ENCODE peak calls at places on chromosomes 16 and 17, in eight cellular contexts. One of them, this sample, is unnamed.
A peak's percentile ranks its signal among the peaks of the same experiment; 100 is the strongest.

GRCh38 chr17:54860617-54861468 is 39.8 kb upstream of the TOM1L1 start:
- DNase-seq in T-helper 17 cell: no peak
- DNase-seq in fibroblast of villous mesenchyme: no peak
- DNase-seq in fibroblast of mammary gland: no peak
- DNase-seq in amniotic stem cell: no peak
- DNase-seq in AG08396: no peak
- DNase-seq in effector CD4-positive, alpha-beta T cell: no peak
- DNase-seq in GM19239: no peak
- DNase-seq in this sample: no peak

GRCh38 chr17:16853661-16854320 is 118.1 kb downstream of the TNFRSF13B start:
- DNase-seq in T-helper 17 cell: no peak
- DNase-seq in AG08396: no peak
- DNase-seq in GM19239: no peak
- DNase-seq in effector CD4-positive, alpha-beta T cell: no peak
- DNase-seq in fibroblast of mammary gland: no peak
- DNase-seq in amniotic stem cell: no peak
- DNase-seq in fibroblast of villous mesenchyme: no peak
- DNase-seq in this sample: no peak

GRCh38 chr17:45338023-45338781 is 21.4 kb upstream of the MAP3K14 start:
- DNase-seq in amniotic stem cell: no peak
- DNase-seq in AG08396: no peak
- DNase-seq in fibroblast of villous mesenchyme: no peak
- DNase-seq in effector CD4-positive, alpha-beta T cell: no peak
- DNase-seq in GM19239: no peak
- DNase-seq in T-helper 17 cell: no peak
- DNase-seq in fibroblast of mammary gland: peak; percentile 24
- DNase-seq in this sample: no peak

GRCh38 chr17:850828-851759 is 68.9 kb downstream of the MRM3 start:
- DNase-seq in fibroblast of villous mesenchyme: peak; percentile 95
- DNase-seq in effector CD4-positive, alpha-beta T cell: no peak
- DNase-seq in T-helper 17 cell: no peak
- DNase-seq in fibroblast of mammary gland: peak; percentile 71
- DNase-seq in GM19239: no peak
- DNase-seq in amniotic stem cell: no peak
- DNase-seq in AG08396: peak; percentile 58
- DNase-seq in this sample: no peak

GRCh38 chr17:45171338-45172231 is 9.9 kb downstream of the HEXIM2 start:
- DNase-seq in fibroblast of mammary gland: no peak
- DNase-seq in amniotic stem cell: no peak
- DNase-seq in effector CD4-positive, alpha-beta T cell: no peak
- DNase-seq in GM19239: no peak
- DNase-seq in T-helper 17 cell: no peak
- DNase-seq in AG08396: no peak
- DNase-seq in fibroblast of villous mesenchyme: no peak
- DNase-seq in this sample: no peak

GRCh38 chr16:84115919-84116719 is 623 bp downstream of the MBTPS1 start:
- DNase-seq in fibroblast of villous mesenchyme: peak; percentile 68
- DNase-seq in fibroblast of mammary gland: peak; percentile 30
- DNase-seq in amniotic stem cell: no peak
- DNase-seq in GM19239: no peak
- DNase-seq in T-helper 17 cell: no peak
- DNase-seq in effector CD4-positive, alpha-beta T cell: peak; percentile 59
- DNase-seq in AG08396: no peak
- DNase-seq in this sample: peak; percentile 39

GRCh38 chr16:25464058-25464457 is 206.4 kb upstream of the ZKSCAN2 start:
- DNase-seq in GM19239: no peak
- DNase-seq in effector CD4-positive, alpha-beta T cell: no peak
- DNase-seq in fibroblast of villous mesenchyme: no peak
- DNase-seq in fibroblast of mammary gland: no peak
- DNase-seq in amniotic stem cell: no peak
- DNase-seq in T-helper 17 cell: no peak
- DNase-seq in AG08396: no peak
- DNase-seq in this sample: no peak

GRCh38 chr17:80416260-80416939 is 1.4 kb downstream of the ENDOV start:
- DNase-seq in fibroblast of villous mesenchyme: no peak
- DNase-seq in AG08396: no peak
- DNase-seq in GM19239: no peak
- DNase-seq in effector CD4-positive, alpha-beta T cell: no peak
- DNase-seq in T-helper 17 cell: no peak
- DNase-seq in fibroblast of mammary gland: no peak
- DNase-seq in amniotic stem cell: no peak
- DNase-seq in this sample: no peak

GRCh38 chr17:45319239-45319703 is 2.5 kb upstream of the MAP3K14 start:
- DNase-seq in GM19239: no peak
- DNase-seq in amniotic stem cell: no peak
- DNase-seq in T-helper 17 cell: no peak
- DNase-seq in AG08396: no peak
- DNase-seq in fibroblast of mammary gland: peak; percentile 88
- DNase-seq in fibroblast of villous mesenchyme: peak; percentile 89
- DNase-seq in effector CD4-positive, alpha-beta T cell: no peak
- DNase-seq in this sample: no peak

GRCh38 chr16:83420206-83420760 is 387.5 kb upstream of the HSBP1 start:
- DNase-seq in fibroblast of villous mesenchyme: peak; percentile 66
- DNase-seq in AG08396: no peak
- DNase-seq in GM19239: no peak
- DNase-seq in fibroblast of mammary gland: peak; percentile 25
- DNase-seq in effector CD4-positive, alpha-beta T cell: no peak
- DNase-seq in amniotic stem cell: peak; percentile 4
- DNase-seq in T-helper 17 cell: no peak
- DNase-seq in this sample: no peak

GRCh38 chr17:67629963-67630320 is 87.8 kb upstream of the NOL11 start:
- DNase-seq in effector CD4-positive, alpha-beta T cell: no peak
- DNase-seq in amniotic stem cell: peak; percentile 44
- DNase-seq in T-helper 17 cell: no peak
- DNase-seq in AG08396: peak; percentile 65
- DNase-seq in GM19239: peak; percentile 24
- DNase-seq in fibroblast of villous mesenchyme: peak; percentile 60
- DNase-seq in fibroblast of mammary gland: peak; percentile 85
- DNase-seq in this sample: no peak

GRCh38 chr17:31733326-31733725 is 125.7 kb downstream of the COPRS start:
- DNase-seq in AG08396: no peak
- DNase-seq in T-helper 17 cell: no peak
- DNase-seq in effector CD4-positive, alpha-beta T cell: no peak
- DNase-seq in amniotic stem cell: no peak
- DNase-seq in GM19239: no peak
- DNase-seq in fibroblast of villous mesenchyme: no peak
- DNase-seq in fibroblast of mammary gland: no peak
- DNase-seq in this sample: no peak

GRCh38 chr16:70552675-70553074 is 29.1 kb downstream of the SF3B3 start:
- DNase-seq in effector CD4-positive, alpha-beta T cell: no peak
- DNase-seq in AG08396: no peak
- DNase-seq in amniotic stem cell: no peak
- DNase-seq in fibroblast of villous mesenchyme: peak; percentile 48
- DNase-seq in T-helper 17 cell: no peak
- DNase-seq in GM19239: no peak
- DNase-seq in fibroblast of mammary gland: no peak
- DNase-seq in this sample: no peak

GRCh38 chr17:72658675-72659074 is 433.8 kb downstream of the SLC39A11 start:
- DNase-seq in AG08396: no peak
- DNase-seq in effector CD4-positive, alpha-beta T cell: no peak
- DNase-seq in fibroblast of mammary gland: no peak
- DNase-seq in amniotic stem cell: no peak
- DNase-seq in T-helper 17 cell: no peak
- DNase-seq in GM19239: no peak
- DNase-seq in fibroblast of villous mesenchyme: no peak
- DNase-seq in this sample: no peak

GRCh38 chr17:56988901-56989572 is 11.1 kb downstream of the SCPEP1 start:
- DNase-seq in fibroblast of villous mesenchyme: no peak
- DNase-seq in AG08396: no peak
- DNase-seq in fibroblast of mammary gland: no peak
- DNase-seq in amniotic stem cell: no peak
- DNase-seq in effector CD4-positive, alpha-beta T cell: no peak
- DNase-seq in T-helper 17 cell: no peak
- DNase-seq in GM19239: no peak
- DNase-seq in this sample: no peak

GRCh38 chr17:59695943-59696681 is 11.1 kb downstream of the PTRH2 start:
- DNase-seq in amniotic stem cell: no peak
- DNase-seq in AG08396: no peak
- DNase-seq in GM19239: no peak
- DNase-seq in fibroblast of villous mesenchyme: peak; percentile 54
- DNase-seq in fibroblast of mammary gland: peak; percentile 22
- DNase-seq in T-helper 17 cell: no peak
- DNase-seq in effector CD4-positive, alpha-beta T cell: no peak
- DNase-seq in this sample: no peak

GRCh38 chr17:11742891-11743290 is 144.6 kb downstream of the DNAH9 start:
- DNase-seq in AG08396: no peak
- DNase-seq in amniotic stem cell: no peak
- DNase-seq in effector CD4-positive, alpha-beta T cell: no peak
- DNase-seq in T-helper 17 cell: no peak
- DNase-seq in fibroblast of villous mesenchyme: no peak
- DNase-seq in fibroblast of mammary gland: no peak
- DNase-seq in GM19239: no peak
- DNase-seq in this sample: no peak

GRCh38 chr16:73015612-73016487 is 32.1 kb downstream of the ZFHX3 start:
- DNase-seq in fibroblast of villous mesenchyme: no peak
- DNase-seq in AG08396: no peak
- DNase-seq in amniotic stem cell: no peak
- DNase-seq in T-helper 17 cell: no peak
- DNase-seq in fibroblast of mammary gland: no peak
- DNase-seq in effector CD4-positive, alpha-beta T cell: no peak
- DNase-seq in GM19239: peak; percentile 72
- DNase-seq in this sample: no peak

GRCh38 chr17:3447625-3448024 is 14.0 kb upstream of the OR1E2 start:
- DNase-seq in fibroblast of villous mesenchyme: peak; percentile 11
- DNase-seq in amniotic stem cell: no peak
- DNase-seq in GM19239: no peak
- DNase-seq in T-helper 17 cell: no peak
- DNase-seq in fibroblast of mammary gland: peak; percentile 30
- DNase-seq in effector CD4-positive, alpha-beta T cell: no peak
- DNase-seq in AG08396: no peak
- DNase-seq in this sample: no peak

GRCh38 chr16:26856271-26856670 is 210.5 kb upstream of the C16orf82 start:
- DNase-seq in amniotic stem cell: no peak
- DNase-seq in GM19239: no peak
- DNase-seq in T-helper 17 cell: no peak
- DNase-seq in fibroblast of villous mesenchyme: no peak
- DNase-seq in AG08396: no peak
- DNase-seq in effector CD4-positive, alpha-beta T cell: no peak
- DNase-seq in fibroblast of mammary gland: no peak
- DNase-seq in this sample: no peak

GRCh38 chr16:76081936-76082335 is 195.3 kb upstream of the CNTNAP4 start:
- DNase-seq in amniotic stem cell: no peak
- DNase-seq in fibroblast of villous mesenchyme: no peak
- DNase-seq in fibroblast of mammary gland: peak; percentile 1
- DNase-seq in effector CD4-positive, alpha-beta T cell: no peak
- DNase-seq in AG08396: no peak
- DNase-seq in GM19239: no peak
- DNase-seq in T-helper 17 cell: no peak
- DNase-seq in this sample: no peak

GRCh38 chr16:66205287-66206167 is 161.0 kb upstream of the CDH5 start:
- DNase-seq in effector CD4-positive, alpha-beta T cell: no peak
- DNase-seq in AG08396: no peak
- DNase-seq in fibroblast of villous mesenchyme: no peak
- DNase-seq in T-helper 17 cell: no peak
- DNase-seq in fibroblast of mammary gland: peak; percentile 74
- DNase-seq in amniotic stem cell: no peak
- DNase-seq in GM19239: no peak
- DNase-seq in this sample: no peak

GRCh38 chr17:77462101-77462500 is 321.3 kb downstream of the SEC14L1 start:
- DNase-seq in amniotic stem cell: no peak
- DNase-seq in effector CD4-positive, alpha-beta T cell: no peak
- DNase-seq in T-helper 17 cell: no peak
- DNase-seq in AG08396: no peak
- DNase-seq in fibroblast of mammary gland: no peak
- DNase-seq in GM19239: no peak
- DNase-seq in fibroblast of villous mesenchyme: no peak
- DNase-seq in this sample: no peak

GRCh38 chr17:1002771-1003555 is 6.0 kb downstream of the TIMM22 start:
- DNase-seq in fibroblast of villous mesenchyme: peak; percentile 71
- DNase-seq in AG08396: peak; percentile 73
- DNase-seq in fibroblast of mammary gland: peak; percentile 88
- DNase-seq in GM19239: no peak
- DNase-seq in amniotic stem cell: peak; percentile 40
- DNase-seq in T-helper 17 cell: no peak
- DNase-seq in effector CD4-positive, alpha-beta T cell: no peak
- DNase-seq in this sample: no peak

GRCh38 chr17:565506-565905 is 149.1 kb downstream of the VPS53 start:
- DNase-seq in fibroblast of mammary gland: no peak
- DNase-seq in GM19239: no peak
- DNase-seq in amniotic stem cell: no peak
- DNase-seq in fibroblast of villous mesenchyme: no peak
- DNase-seq in T-helper 17 cell: no peak
- DNase-seq in effector CD4-positive, alpha-beta T cell: no peak
- DNase-seq in AG08396: no peak
- DNase-seq in this sample: no peak

This sample was measured in effector memory CD4-positive, alpha-beta T cell.